ENCODE peak calls at places on chromosomes 12 and 14, in four cellular contexts. A is IMR-90, C is K562, T is GM12878. B is an unnamed sample.

GRCh38 chr12:87845995-87846483 is 183.2 kb downstream of the C12orf50 start:
- DNase-seq in A (no peak), C (no peak), T (no peak), B (no peak)

GRCh38 chr14:92751819-92752218 is 3.4 kb upstream of the LGMN start:
- DNase-seq in A (no peak), C (no peak), T (no peak), B (no peak)

GRCh38 chr12:76310110-76310509 is 38.1 kb downstream of the BBS10 start:
- DNase-seq in A (peak; percentile 54), C (no peak), T (no peak), B (peak; percentile 52)

GRCh38 chr12:110501378-110501721 is 561 bp downstream of the VPS29 start:
- DNase-seq in A (peak; percentile 31), C (no peak), T (no peak), B (peak; percentile 54)

GRCh38 chr14:69287096-69287991 is 27.4 kb downstream of the GALNT16 start:
- DNase-seq in A (no peak), C (no peak), T (no peak), B (no peak)

GRCh38 chr14:96764012-96764411 is 33.2 kb upstream of the VRK1 start:
- DNase-seq in A (no peak), C (no peak), T (no peak), B (no peak)

GRCh38 chr14:22888662-22889061 is 5.6 kb downstream of the REM2 start:
- DNase-seq in A (no peak), C (no peak), T (peak; percentile 62), B (no peak)

GRCh38 chr12:26790645-26790994 is 42.4 kb downstream of the ITPR2 start:
- DNase-seq in A (no peak), C (no peak), T (no peak), B (no peak)

GRCh38 chr12:3962661-3963483 is 89.7 kb upstream of the PARP11 start:
- DNase-seq in A (no peak), C (peak; percentile 6), T (no peak), B (no peak)

GRCh38 chr14:91339606-91340369 is 77.8 kb downstream of the CCDC88C start:
- DNase-seq in A (no peak), C (no peak), T (no peak), B (no peak)

GRCh38 chr14:71271166-71271945 is 364.1 kb downstream of the PCNX1 start:
- DNase-seq in A (no peak), C (no peak), T (no peak), B (no peak)

GRCh38 chr12:71694099-71694820 is 8.4 kb downstream of the TMEM19 start:
- DNase-seq in A (no peak), C (no peak), T (peak; percentile 79), B (no peak)

GRCh38 chr12:93571360-93571853 is 1.1 kb upstream of the SOCS2 start:
- DNase-seq in A (peak; percentile 55), C (peak; percentile 93), T (no peak), B (peak; percentile 76)

GRCh38 chr14:105271224-105271890 is 23.0 kb downstream of the BTBD6 start:
- DNase-seq in A (no peak), C (no peak), T (no peak), B (no peak)

GRCh38 chr14:65352964-65353530 is 59.5 kb upstream of the FUT8 start:
- DNase-seq in A (no peak), C (no peak), T (no peak), B (peak; percentile 47)

GRCh38 chr14:106605548-106606448 is 1079.4 kb downstream of the TMEM121 start:
- DNase-seq in A (no peak), C (peak; percentile 59), T (peak; percentile 21), B (peak; percentile 24)

GRCh38 chr14:32004300-32004699 is 72.8 kb upstream of the ARHGAP5 start:
- DNase-seq in A (no peak), C (no peak), T (no peak), B (no peak)
- TF ChIP-seq ELK1 in A (no peak), C (no peak), T (no peak), B (no peak)

GRCh38 chr14:27557445-27557844 is 959.6 kb upstream of the NOVA1 start:
- DNase-seq in A (no peak), C (no peak), T (no peak), B (no peak)

DNA sequence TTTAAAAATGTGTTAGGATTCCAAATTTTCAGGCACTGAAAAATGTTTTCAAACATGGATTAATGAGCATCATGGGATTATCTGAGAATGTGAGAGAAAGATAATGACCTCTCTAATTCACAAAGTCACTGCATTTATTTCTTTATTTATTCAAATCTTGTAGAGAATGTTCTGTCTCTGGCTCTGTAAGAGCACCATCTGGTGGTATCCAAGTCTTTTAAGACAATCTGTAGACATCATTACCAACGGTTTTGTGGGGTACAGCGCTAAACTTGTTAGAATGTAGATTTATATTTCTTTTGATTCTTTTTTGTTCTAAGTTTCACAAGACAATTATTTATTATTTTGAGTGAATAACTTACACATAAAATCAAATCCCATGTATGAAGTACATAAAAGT is 956.0 kb upstream of the NOVA1 start:
- DNase-seq in A (no peak), C (no peak), T (no peak), B (peak; percentile 5)
- TF ChIP-seq ELK1 in A (no peak), C (no peak), T (no peak), B (no peak)

DNA sequence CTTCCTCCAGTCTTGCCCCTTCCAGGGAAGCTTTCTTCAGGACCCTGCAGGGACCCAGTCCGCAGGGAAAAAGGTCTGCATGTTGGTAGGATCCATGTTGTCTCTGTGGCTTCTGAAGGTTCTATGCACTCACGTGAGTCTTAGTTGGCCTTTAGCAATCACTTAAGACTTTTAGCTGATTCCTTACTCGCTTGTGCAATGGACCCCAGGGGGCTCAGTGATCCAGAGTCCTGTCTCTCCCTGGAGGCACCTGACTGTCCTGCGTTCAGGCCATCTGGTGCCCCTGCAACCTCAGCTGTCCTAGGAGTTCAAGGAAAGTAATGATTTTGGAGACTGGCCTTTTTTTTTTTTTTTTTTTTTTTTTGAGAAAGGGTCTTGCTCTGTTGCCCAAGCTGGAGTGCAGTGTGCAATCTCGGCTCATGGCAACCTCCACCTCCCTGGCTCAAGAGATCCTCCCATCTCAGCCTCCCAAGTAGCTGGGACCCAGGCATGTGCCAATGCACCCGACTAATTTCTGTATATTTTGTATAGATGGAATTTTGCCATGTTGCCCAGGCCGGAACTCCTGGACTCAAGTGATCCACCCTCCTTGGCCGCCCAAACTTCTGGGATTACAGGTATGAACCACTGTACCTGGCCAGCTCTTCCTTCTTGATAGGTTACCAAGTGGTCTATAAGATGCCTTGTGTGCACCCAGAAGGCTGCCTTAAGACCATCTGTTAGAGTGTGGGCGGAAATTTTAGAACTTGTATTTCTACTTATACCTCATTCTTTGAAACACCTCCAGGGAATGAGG is 4.6 kb downstream of the IFI27L2 start:
- DNase-seq in A (no peak), C (no peak), T (no peak), B (no peak)
- TF ChIP-seq ELK1 in A (no peak), C (no peak), T (no peak), B (no peak)

DNA sequence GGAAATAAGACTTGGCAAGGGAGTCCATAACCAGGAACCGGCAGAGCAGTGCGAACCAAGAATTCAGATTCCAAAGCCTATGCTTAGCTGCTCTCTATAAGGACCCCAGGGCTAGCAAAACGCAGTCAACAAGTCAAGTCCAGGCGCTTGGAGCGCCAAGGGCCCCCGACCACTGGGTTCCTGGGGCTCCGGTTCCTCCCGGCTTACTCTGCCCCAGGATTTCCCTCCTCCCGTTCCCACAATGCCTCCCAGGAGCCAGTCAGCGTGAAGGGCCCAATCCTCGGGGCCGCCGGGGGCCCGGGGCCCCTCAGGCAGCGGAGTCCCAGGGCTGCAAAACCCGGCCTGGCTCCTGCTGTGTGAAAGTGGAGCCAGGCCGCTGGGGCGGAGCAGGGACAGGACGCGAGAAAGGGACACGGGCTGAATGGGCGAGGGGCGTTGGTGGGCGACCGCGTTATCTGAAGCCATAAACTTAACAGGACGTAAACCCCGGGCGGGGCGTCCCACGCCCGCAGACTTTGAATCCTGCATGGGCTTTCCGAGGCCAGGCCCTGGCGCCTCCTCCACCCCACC is 1.5 kb downstream of the KRT8 start:
- DNase-seq in A (peak; percentile 53), C (peak; percentile 91), T (no peak), B (peak; percentile 69)
- TF ChIP-seq ELK1 in A (no peak), C (no peak), T (no peak), B (no peak)

DNA sequence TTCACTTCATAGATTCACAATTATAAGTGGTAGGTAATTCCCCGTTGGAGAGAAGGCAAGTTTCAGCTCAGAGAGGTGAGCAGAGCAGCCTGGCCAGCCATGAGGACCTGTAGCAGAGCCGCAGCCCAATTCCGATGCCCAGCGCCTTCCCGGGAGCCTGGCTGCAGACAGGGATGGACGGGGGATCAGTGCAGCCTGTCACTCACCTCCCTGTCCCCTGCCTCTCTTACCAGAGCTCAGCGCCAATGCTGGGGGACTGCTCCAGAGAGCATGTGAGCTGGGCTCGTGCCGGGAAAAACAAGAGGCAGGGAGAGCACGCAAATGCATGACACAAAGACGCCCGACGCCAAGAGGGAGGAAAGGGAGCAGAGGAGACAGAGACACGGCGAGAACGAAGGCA is 231.9 kb downstream of the BCL11B start:
- DNase-seq in A (no peak), C (no peak), T (no peak), B (no peak)
- TF ChIP-seq ELK1 in A (no peak), C (no peak), T (no peak), B (no peak)

DNA sequence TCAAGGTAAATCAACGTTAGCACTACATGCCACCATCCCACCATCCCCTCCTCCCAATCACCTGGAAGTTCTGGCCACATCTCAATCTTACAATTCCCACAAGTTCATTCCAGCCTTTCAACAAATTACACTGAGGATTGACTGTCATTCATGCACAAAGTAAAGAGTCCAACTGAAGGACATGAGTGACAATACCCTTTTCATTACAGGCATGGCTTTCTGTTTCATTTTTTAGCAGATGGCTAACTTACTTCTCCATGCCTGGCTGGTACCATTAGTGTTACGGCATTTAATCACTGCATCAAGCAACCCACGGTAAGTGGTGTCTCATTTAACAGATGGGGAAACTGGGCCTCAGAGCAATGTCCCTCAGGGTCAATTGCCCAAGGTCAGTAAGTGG is 114.5 kb downstream of the PRICKLE1 start:
- DNase-seq in A (no peak), C (no peak), T (no peak), B (no peak)
- TF ChIP-seq ELK1 in A (no peak), C (no peak), T (no peak), B (no peak)

GRCh38 chr12:19529933-19530630 is 90.8 kb downstream of the AEBP2 start:
- DNase-seq in A (peak; percentile 59), C (no peak), T (no peak), B (no peak)
- TF ChIP-seq ELK1 in A (no peak), C (no peak), T (no peak), B (no peak)

DNA sequence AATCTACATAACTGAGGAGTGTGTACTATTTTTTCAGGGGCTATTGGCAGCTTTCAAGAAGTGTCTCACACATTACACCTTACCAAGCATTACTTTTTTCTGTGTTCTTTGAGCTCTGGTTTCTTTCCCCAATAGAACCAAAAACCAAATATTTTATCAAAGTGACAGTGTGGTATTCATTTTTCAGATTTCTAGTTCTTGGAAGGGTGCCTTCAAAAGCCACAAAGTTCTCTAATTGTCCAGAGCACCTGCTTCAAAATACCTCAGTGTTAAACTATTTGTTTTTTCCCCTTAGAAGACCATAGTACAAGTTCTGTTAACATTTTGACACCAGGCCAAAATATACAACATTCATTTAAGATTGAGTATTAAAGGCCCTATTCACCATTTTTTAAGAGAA is 515.7 kb downstream of the ETNK1 start:
- DNase-seq in A (no peak), C (no peak), T (no peak), B (no peak)
- TF ChIP-seq ELK1 in A (no peak), C (no peak), T (no peak), B (no peak)